ENCODE peak calls at places on chromosome 7, in ten cellular contexts. U, T, O, Z, Y, K, G, Q, I and J are unnamed samples.
A peak's percentile ranks its signal among the peaks of the same experiment; 100 is the strongest.

GRCh38 chr7:76515999-76516443 is 5.7 kb downstream of the UPK3B start:
- DNase-seq in U (peak; percentile 39), T (peak; percentile 66), O (peak; percentile 47), Z (peak; percentile 92), Y (no peak), K (no peak), G (no peak), Q (no peak), I (no peak), J (peak; percentile 21)

GRCh38 chr7:98295467-98296220 is 14.2 kb downstream of the BRI3 start:
- DNase-seq in U (no peak), T (no peak), O (no peak), Z (no peak), Y (no peak), K (no peak), G (no peak), Q (no peak), I (no peak), J (no peak)

GRCh38 chr7:24227603-24228359 is 56.2 kb upstream of the NPY start:
- DNase-seq in U (no peak), T (peak; percentile 24), O (no peak), Z (no peak), Y (peak; percentile 6), K (no peak), G (no peak), Q (no peak), I (no peak), J (no peak)

GRCh38 chr7:3218561-3219225 is 82.4 kb upstream of the SDK1 start:
- DNase-seq in U (no peak), T (no peak), O (peak; percentile 49), Z (no peak), Y (peak; percentile 12), K (no peak), G (no peak), Q (no peak), I (no peak), J (no peak)

GRCh38 chr7:106450716-106451115 is 165.9 kb upstream of the NAMPT start:
- DNase-seq in U (no peak), T (no peak), O (peak; percentile 29), Z (no peak), Y (no peak), K (no peak), G (no peak), Q (no peak), I (no peak), J (no peak)

GRCh38 chr7:17206354-17206905 is 92.0 kb upstream of the AHR start:
- DNase-seq in U (no peak), T (no peak), O (no peak), Z (no peak), Y (no peak), K (no peak), G (no peak), Q (no peak), I (no peak), J (no peak)

GRCh38 chr7:74453321-74454011 is at the start of gene GTF2IRD1:
- DNase-seq in U (peak; percentile 77), T (peak; percentile 59), O (peak; percentile 70), Z (peak; percentile 66), Y (peak; percentile 91), K (peak; percentile 33), G (peak; percentile 73), Q (peak; percentile 77), I (peak; percentile 21), J (peak; percentile 23)

GRCh38 chr7:74042746-74043522 is 15.0 kb downstream of the ELN start:
- DNase-seq in U (no peak), T (no peak), O (no peak), Z (no peak), Y (no peak), K (no peak), G (no peak), Q (no peak), I (no peak), J (no peak)

GRCh38 chr7:41333506-41333905 is 369.4 kb downstream of the INHBA start:
- DNase-seq in U (no peak), T (no peak), O (peak; percentile 94), Z (no peak), Y (no peak), K (no peak), G (no peak), Q (no peak), I (no peak), J (no peak)

GRCh38 chr7:99422625-99423024 is 13.9 kb downstream of the BUD31 start:
- DNase-seq in U (no peak), T (no peak), O (no peak), Z (no peak), Y (no peak), K (no peak), G (no peak), Q (no peak), I (no peak), J (no peak)

GRCh38 chr7:117212969-117213877 is 109.6 kb downstream of the WNT2 start:
- DNase-seq in U (peak; percentile 48), T (peak; percentile 48), O (peak; percentile 79), Z (no peak), Y (peak; percentile 78), K (peak; percentile 3), G (peak; percentile 68), Q (peak; percentile 32), I (peak; percentile 11), J (peak; percentile 27)

GRCh38 chr7:24788956-24789576 is 31.8 kb upstream of the GSDME start:
- DNase-seq in U (no peak), T (no peak), O (no peak), Z (no peak), Y (no peak), K (no peak), G (no peak), Q (no peak), I (no peak), J (no peak)

GRCh38 chr7:71615017-71615416 is 483.1 kb downstream of the GALNT17 start:
- DNase-seq in U (no peak), T (no peak), O (no peak), Z (no peak), Y (no peak), K (no peak), G (no peak), Q (no peak), I (no peak), J (no peak)

GRCh38 chr7:130960208-130960988 is 226.4 kb upstream of the KLF14 start:
- DNase-seq in U (no peak), T (no peak), O (peak; percentile 99), Z (no peak), Y (no peak), K (no peak), G (no peak), Q (no peak), I (no peak), J (no peak)

GRCh38 chr7:26046150-26046549 is 105.8 kb upstream of the NFE2L3 start:
- DNase-seq in U (no peak), T (no peak), O (no peak), Z (no peak), Y (no peak), K (no peak), G (no peak), Q (no peak), I (no peak), J (no peak)

GRCh38 chr7:106418094-106418493 is 133.3 kb upstream of the NAMPT start:
- DNase-seq in U (no peak), T (no peak), O (no peak), Z (no peak), Y (no peak), K (no peak), G (no peak), Q (no peak), I (no peak), J (no peak)

GRCh38 chr7:133950856-133951255 is 176.3 kb upstream of the LRGUK start:
- DNase-seq in U (no peak), T (no peak), O (no peak), Z (no peak), Y (no peak), K (no peak), G (peak; percentile 55), Q (no peak), I (no peak), J (no peak)